ENCODE peak calls at places on chromosomes 4 and X, in six cellular contexts. B, D, T, P, N and J are unnamed samples.

GRCh38 chr4:70892086-70892769 is 9.9 kb upstream of the MOB1B start:
- DNase-seq in B (peak), D (no peak), T (no peak), P (no peak), N (no peak), J (no peak)

GRCh38 chr4:187798385-187798784 is 197.2 kb upstream of the ZFP42 start:
- DNase-seq in B (no peak), D (no peak), T (no peak), P (peak), N (no peak), J (no peak)

GRCh38 chrX:4675686-4676300 is 962.3 kb upstream of the PRKX start:
- DNase-seq in B (no peak), D (no peak), T (no peak), P (no peak), N (no peak), J (no peak)

GRCh38 chr4:162830899-162831298 is 335.8 kb downstream of the NAF1 start:
- DNase-seq in B (no peak), D (no peak), T (no peak), P (no peak), N (no peak), J (no peak)

GRCh38 chrX:22323541-22323940 is 50.8 kb downstream of the CBLL2 start:
- DNase-seq in B (no peak), D (peak), T (no peak), P (no peak), N (peak), J (peak)

GRCh38 chr4:101055392-101055791 is 291.9 kb downstream of the PPP3CA start:
- DNase-seq in B (no peak), D (no peak), T (no peak), P (no peak), N (no peak), J (no peak)

GRCh38 chr4:140871368-140871767 is 115.2 kb upstream of the TBC1D9 start:
- DNase-seq in B (no peak), D (no peak), T (no peak), P (no peak), N (no peak), J (no peak)

GRCh38 chr4:54661156-54661555 is 3.4 kb downstream of the KIT start:
- DNase-seq in B (no peak), D (no peak), T (no peak), P (no peak), N (no peak), J (no peak)

GRCh38 chrX:19046343-19047215 is 62.7 kb upstream of the PHKA2 start:
- DNase-seq in B (peak), D (peak), T (no peak), P (no peak), N (no peak), J (peak)